ENCODE peak calls at places on chromosomes 7 and 10, in nine cellular contexts. One of them, this sample, is unnamed.
A peak's percentile ranks its signal among the peaks of the same experiment; 100 is the strongest.

GRCh38 chr7:41760293-41760692 is 57.4 kb upstream of the INHBA start:
- DNase-seq in kidney: no peak
- DNase-seq in fibroblast of lung: no peak
- DNase-seq in heart right ventricle: no peak
- DNase-seq in CD8-positive, alpha-beta memory T cell: no peak
- DNase-seq in upper lobe of right lung: no peak
- DNase-seq in left ventricle myocardium inferior: no peak
- DNase-seq in body of pancreas: no peak
- DNase-seq in brain microvascular endothelial cell: no peak
- DNase-seq in this sample: no peak

GRCh38 chr7:22696672-22697071 is 30.3 kb upstream of the IL6 start:
- DNase-seq in kidney: no peak
- DNase-seq in fibroblast of lung: peak; percentile 61
- DNase-seq in heart right ventricle: no peak
- DNase-seq in CD8-positive, alpha-beta memory T cell: no peak
- DNase-seq in upper lobe of right lung: no peak
- DNase-seq in left ventricle myocardium inferior: no peak
- DNase-seq in body of pancreas: no peak
- DNase-seq in brain microvascular endothelial cell: peak; percentile 25
- DNase-seq in this sample: no peak

GRCh38 chr7:52862321-52862720 is 173.1 kb upstream of the POM121L12 start:
- DNase-seq in kidney: no peak
- DNase-seq in fibroblast of lung: no peak
- DNase-seq in heart right ventricle: no peak
- DNase-seq in CD8-positive, alpha-beta memory T cell: no peak
- DNase-seq in upper lobe of right lung: no peak
- DNase-seq in left ventricle myocardium inferior: no peak
- DNase-seq in body of pancreas: no peak
- DNase-seq in brain microvascular endothelial cell: no peak
- DNase-seq in this sample: no peak

GRCh38 chr10:21511931-21512330 is 13.6 kb downstream of the SKIDA1 start:
- DNase-seq in kidney: no peak
- DNase-seq in fibroblast of lung: peak; percentile 13
- DNase-seq in heart right ventricle: no peak
- DNase-seq in CD8-positive, alpha-beta memory T cell: no peak
- DNase-seq in upper lobe of right lung: no peak
- DNase-seq in left ventricle myocardium inferior: no peak
- DNase-seq in body of pancreas: no peak
- DNase-seq in brain microvascular endothelial cell: no peak
- DNase-seq in this sample: no peak

GRCh38 chr7:92523110-92523509 is 5.2 kb downstream of the PEX1 start:
- DNase-seq in kidney: no peak
- DNase-seq in fibroblast of lung: no peak
- DNase-seq in heart right ventricle: no peak
- DNase-seq in CD8-positive, alpha-beta memory T cell: no peak
- DNase-seq in upper lobe of right lung: no peak
- DNase-seq in left ventricle myocardium inferior: no peak
- DNase-seq in body of pancreas: no peak
- DNase-seq in brain microvascular endothelial cell: no peak
- DNase-seq in this sample: no peak

GRCh38 chr7:130982160-130982638 is 248.2 kb upstream of the KLF14 start:
- DNase-seq in kidney: no peak
- DNase-seq in fibroblast of lung: peak; percentile 60
- DNase-seq in heart right ventricle: no peak
- DNase-seq in CD8-positive, alpha-beta memory T cell: no peak
- DNase-seq in upper lobe of right lung: no peak
- DNase-seq in left ventricle myocardium inferior: no peak
- DNase-seq in body of pancreas: no peak
- DNase-seq in brain microvascular endothelial cell: no peak
- DNase-seq in this sample: peak; percentile 18

GRCh38 chr10:110077436-110078120 is 69.8 kb downstream of the ADD3 start:
- DNase-seq in kidney: no peak
- DNase-seq in fibroblast of lung: peak; percentile 27
- DNase-seq in heart right ventricle: no peak
- DNase-seq in CD8-positive, alpha-beta memory T cell: no peak
- DNase-seq in upper lobe of right lung: no peak
- DNase-seq in left ventricle myocardium inferior: no peak
- DNase-seq in body of pancreas: no peak
- DNase-seq in brain microvascular endothelial cell: no peak
- DNase-seq in this sample: no peak

GRCh38 chr7:39310699-39311098 is 255.5 kb upstream of the YAE1 start:
- DNase-seq in kidney: no peak
- DNase-seq in fibroblast of lung: no peak
- DNase-seq in heart right ventricle: no peak
- DNase-seq in CD8-positive, alpha-beta memory T cell: no peak
- DNase-seq in upper lobe of right lung: no peak
- DNase-seq in left ventricle myocardium inferior: no peak
- DNase-seq in body of pancreas: no peak
- DNase-seq in brain microvascular endothelial cell: no peak
- DNase-seq in this sample: peak; percentile 11

GRCh38 chr10:110209926-110210662 is 2.7 kb downstream of the MXI1 start:
- DNase-seq in kidney: peak; percentile 87
- DNase-seq in fibroblast of lung: peak; percentile 29
- DNase-seq in heart right ventricle: peak; percentile 66
- DNase-seq in CD8-positive, alpha-beta memory T cell: peak; percentile 51
- DNase-seq in upper lobe of right lung: peak; percentile 75
- DNase-seq in left ventricle myocardium inferior: peak; percentile 64
- DNase-seq in body of pancreas: peak; percentile 67
- DNase-seq in brain microvascular endothelial cell: no peak
- DNase-seq in this sample: no peak

GRCh38 chr7:151117041-151117440 is 30.8 kb downstream of the AGAP3 start:
- DNase-seq in kidney: no peak
- DNase-seq in fibroblast of lung: no peak
- DNase-seq in heart right ventricle: no peak
- DNase-seq in CD8-positive, alpha-beta memory T cell: no peak
- DNase-seq in upper lobe of right lung: no peak
- DNase-seq in left ventricle myocardium inferior: no peak
- DNase-seq in body of pancreas: no peak
- DNase-seq in brain microvascular endothelial cell: no peak
- DNase-seq in this sample: no peak

GRCh38 chr10:44960482-44961230 is 1.1 kb downstream of the RASSF4 start:
- DNase-seq in kidney: no peak
- DNase-seq in fibroblast of lung: no peak
- DNase-seq in heart right ventricle: peak; percentile 18
- DNase-seq in CD8-positive, alpha-beta memory T cell: no peak
- DNase-seq in upper lobe of right lung: no peak
- DNase-seq in left ventricle myocardium inferior: no peak
- DNase-seq in body of pancreas: no peak
- DNase-seq in brain microvascular endothelial cell: no peak
- DNase-seq in this sample: no peak

GRCh38 chr10:44959243-44960097 is at the start of gene RASSF4:
- DNase-seq in kidney: peak; percentile 97
- DNase-seq in fibroblast of lung: peak; percentile 81
- DNase-seq in heart right ventricle: peak; percentile 94
- DNase-seq in CD8-positive, alpha-beta memory T cell: peak; percentile 90
- DNase-seq in upper lobe of right lung: peak; percentile 98
- DNase-seq in left ventricle myocardium inferior: peak; percentile 95
- DNase-seq in body of pancreas: peak; percentile 95
- DNase-seq in brain microvascular endothelial cell: peak; percentile 75
- DNase-seq in this sample: no peak

GRCh38 chr10:44960098-44960480 is 487 bp downstream of the RASSF4 start:
- DNase-seq in kidney: no peak
- DNase-seq in fibroblast of lung: no peak
- DNase-seq in heart right ventricle: no peak
- DNase-seq in CD8-positive, alpha-beta memory T cell: no peak
- DNase-seq in upper lobe of right lung: no peak
- DNase-seq in left ventricle myocardium inferior: no peak
- DNase-seq in body of pancreas: no peak
- DNase-seq in brain microvascular endothelial cell: no peak
- DNase-seq in this sample: no peak

GRCh38 chr10:44961931-44962750 is 2.5 kb downstream of the RASSF4 start:
- DNase-seq in kidney: no peak
- DNase-seq in fibroblast of lung: no peak
- DNase-seq in heart right ventricle: peak; percentile 7
- DNase-seq in CD8-positive, alpha-beta memory T cell: no peak
- DNase-seq in upper lobe of right lung: no peak
- DNase-seq in left ventricle myocardium inferior: no peak
- DNase-seq in body of pancreas: no peak
- DNase-seq in brain microvascular endothelial cell: no peak
- DNase-seq in this sample: no peak

GRCh38 chr10:44961231-44961571 is 1.6 kb downstream of the RASSF4 start:
- DNase-seq in kidney: no peak
- DNase-seq in fibroblast of lung: no peak
- DNase-seq in heart right ventricle: peak; percentile 4
- DNase-seq in CD8-positive, alpha-beta memory T cell: no peak
- DNase-seq in upper lobe of right lung: no peak
- DNase-seq in left ventricle myocardium inferior: no peak
- DNase-seq in body of pancreas: no peak
- DNase-seq in brain microvascular endothelial cell: no peak
- DNase-seq in this sample: no peak
- H3K27ac ChIP-seq in kidney: peak overlapping the region; percentile 79
- H3K27ac ChIP-seq in fibroblast of lung: no peak overlapping the region
- H3K27ac ChIP-seq in heart right ventricle: peak overlapping the region; percentile 98
- H3K27ac ChIP-seq in CD8-positive, alpha-beta memory T cell: no peak overlapping the region
- H3K27ac ChIP-seq in upper lobe of right lung: peak overlapping the region; percentile 96
- H3K27ac ChIP-seq in left ventricle myocardium inferior: peak overlapping the region; percentile 96
- H3K27ac ChIP-seq in body of pancreas: peak overlapping the region; percentile 89
- H3K27ac ChIP-seq in brain microvascular endothelial cell: no peak overlapping the region
- H3K27ac ChIP-seq in this sample: no peak overlapping the region

GRCh38 chr10:70441161-70441876 is at the start of gene NODAL:
- DNase-seq in kidney: peak; percentile 51
- DNase-seq in fibroblast of lung: no peak
- DNase-seq in heart right ventricle: no peak
- DNase-seq in CD8-positive, alpha-beta memory T cell: no peak
- DNase-seq in upper lobe of right lung: peak; percentile 55
- DNase-seq in left ventricle myocardium inferior: no peak
- DNase-seq in body of pancreas: no peak
- DNase-seq in brain microvascular endothelial cell: no peak
- DNase-seq in this sample: no peak
- H3K4me3 ChIP-seq in kidney: peak within 1 kb of the TSS; percentile 26
- H3K4me3 ChIP-seq in fibroblast of lung: no peak within 1 kb of the TSS
- H3K4me3 ChIP-seq in heart right ventricle: peak within 1 kb of the TSS; percentile 30
- H3K4me3 ChIP-seq in CD8-positive, alpha-beta memory T cell: peak within 1 kb of the TSS; percentile 34
- H3K4me3 ChIP-seq in upper lobe of right lung: peak within 1 kb of the TSS; percentile 23
- H3K4me3 ChIP-seq in left ventricle myocardium inferior: peak within 1 kb of the TSS; percentile 61
- H3K4me3 ChIP-seq in body of pancreas: no peak within 1 kb of the TSS
- H3K4me3 ChIP-seq in brain microvascular endothelial cell: peak within 1 kb of the TSS; percentile 31
- H3K4me3 ChIP-seq in this sample: peak within 1 kb of the TSS; percentile 40

DNA sequence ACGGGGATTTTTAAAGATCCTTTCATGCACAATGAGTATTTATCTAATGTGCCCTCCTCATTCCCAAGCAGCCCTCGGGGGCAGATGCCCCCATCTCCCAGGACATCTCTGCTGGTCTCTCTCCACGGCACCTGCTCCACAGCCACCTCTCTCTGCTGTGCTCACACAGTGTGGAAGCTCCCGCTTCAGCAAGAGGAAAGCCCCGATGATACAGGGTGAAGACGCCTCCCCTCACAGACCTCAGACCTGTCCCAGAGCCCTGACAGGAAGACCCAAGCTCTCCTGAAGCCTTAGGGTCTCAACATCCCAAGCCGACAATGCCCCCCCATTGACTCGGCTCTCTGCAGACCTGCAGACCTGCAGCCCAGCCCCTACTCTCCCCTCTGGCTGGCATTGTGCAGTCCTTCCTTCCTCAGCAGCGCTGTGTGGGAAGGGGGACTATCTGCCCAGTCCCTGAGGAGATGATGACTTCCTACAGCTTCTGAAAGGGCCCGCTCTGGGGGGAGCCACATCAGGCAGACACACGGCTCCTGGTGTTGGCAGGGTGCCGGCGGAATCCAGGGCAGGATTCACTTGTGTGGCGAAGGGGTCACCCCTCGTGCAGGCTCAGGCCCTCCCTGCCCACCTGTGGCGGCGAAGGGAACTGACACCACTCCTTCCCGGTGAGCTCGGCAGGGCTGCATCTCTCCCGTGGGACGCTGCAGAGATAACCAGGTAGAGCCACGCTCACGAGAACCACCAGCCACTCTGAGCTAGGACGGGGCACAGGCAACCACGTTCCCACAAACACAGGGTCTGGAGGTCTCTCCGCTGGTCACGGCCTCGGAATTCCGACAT is 61.8 kb downstream of the PTPRN2 start:
- DNase-seq in kidney: peak; percentile 68
- DNase-seq in fibroblast of lung: no peak
- DNase-seq in heart right ventricle: no peak
- DNase-seq in CD8-positive, alpha-beta memory T cell: no peak
- DNase-seq in upper lobe of right lung: no peak
- DNase-seq in left ventricle myocardium inferior: no peak
- DNase-seq in body of pancreas: no peak
- DNase-seq in brain microvascular endothelial cell: no peak
- DNase-seq in this sample: no peak
- H3K36me3 ChIP-seq in kidney: no peaks in the 10 kb centered on the region
- H3K36me3 ChIP-seq in fibroblast of lung: no peaks in the 10 kb centered on the region
- H3K36me3 ChIP-seq in heart right ventricle: no peaks in the 10 kb centered on the region
- H3K36me3 ChIP-seq in CD8-positive, alpha-beta memory T cell: no peaks in the 10 kb centered on the region
- H3K36me3 ChIP-seq in upper lobe of right lung: no peaks in the 10 kb centered on the region
- H3K36me3 ChIP-seq in left ventricle myocardium inferior: no peaks in the 10 kb centered on the region
- H3K36me3 ChIP-seq in body of pancreas: no peaks in the 10 kb centered on the region
- H3K36me3 ChIP-seq in brain microvascular endothelial cell: no peaks in the 10 kb centered on the region
- H3K36me3 ChIP-seq in this sample: no peaks in the 10 kb centered on the region

GRCh38 chr10:133277277-133277992 is 767 bp upstream of the ADAM8 start:
- DNase-seq in kidney: peak; percentile 80
- DNase-seq in fibroblast of lung: no peak
- DNase-seq in heart right ventricle: no peak
- DNase-seq in CD8-positive, alpha-beta memory T cell: no peak
- DNase-seq in upper lobe of right lung: no peak
- DNase-seq in left ventricle myocardium inferior: no peak
- DNase-seq in body of pancreas: no peak
- DNase-seq in brain microvascular endothelial cell: no peak
- DNase-seq in this sample: no peak

GRCh38 chr10:133274751-133275682 is 1.7 kb downstream of the ADAM8 start:
- DNase-seq in kidney: peak; percentile 79
- DNase-seq in fibroblast of lung: peak; percentile 16
- DNase-seq in heart right ventricle: no peak
- DNase-seq in CD8-positive, alpha-beta memory T cell: peak; percentile 73
- DNase-seq in upper lobe of right lung: no peak
- DNase-seq in left ventricle myocardium inferior: no peak
- DNase-seq in body of pancreas: no peak
- DNase-seq in brain microvascular endothelial cell: no peak
- DNase-seq in this sample: no peak

GRCh38 chr10:133276435-133277201 is at the start of gene ADAM8:
- DNase-seq in kidney: peak; percentile 84
- DNase-seq in fibroblast of lung: no peak
- DNase-seq in heart right ventricle: no peak
- DNase-seq in CD8-positive, alpha-beta memory T cell: peak; percentile 62
- DNase-seq in upper lobe of right lung: peak; percentile 78
- DNase-seq in left ventricle myocardium inferior: no peak
- DNase-seq in body of pancreas: peak; percentile 35
- DNase-seq in brain microvascular endothelial cell: no peak
- DNase-seq in this sample: no peak

GRCh38 chr10:133276100-133276434 is 601 bp downstream of the ADAM8 start:
- DNase-seq in kidney: peak; percentile 74
- DNase-seq in fibroblast of lung: no peak
- DNase-seq in heart right ventricle: no peak
- DNase-seq in CD8-positive, alpha-beta memory T cell: no peak
- DNase-seq in upper lobe of right lung: no peak
- DNase-seq in left ventricle myocardium inferior: no peak
- DNase-seq in body of pancreas: no peak
- DNase-seq in brain microvascular endothelial cell: no peak
- DNase-seq in this sample: no peak

DNA sequence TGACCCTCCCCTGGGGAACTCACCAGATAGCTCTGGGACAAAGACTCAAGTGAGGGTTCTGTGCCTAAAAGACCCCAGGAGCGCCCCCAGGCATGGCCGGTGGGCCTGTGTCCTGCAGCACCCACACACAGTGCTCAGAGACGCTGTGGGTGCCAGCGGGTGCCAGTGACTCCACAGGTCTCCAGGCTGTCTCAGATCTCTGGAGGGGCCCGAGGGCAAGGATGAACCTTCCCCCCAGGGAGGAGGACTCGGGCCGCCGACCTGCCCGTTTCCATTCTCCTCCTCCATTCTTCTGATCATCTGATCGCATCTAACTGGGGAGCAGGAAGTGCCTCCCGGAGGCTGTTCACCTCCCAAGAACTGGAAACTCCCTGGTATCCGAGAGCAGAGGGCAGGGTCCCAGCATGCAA is 980 bp downstream of the ADAM8 start:
- DNase-seq in kidney: peak; percentile 71
- DNase-seq in fibroblast of lung: no peak
- DNase-seq in heart right ventricle: no peak
- DNase-seq in CD8-positive, alpha-beta memory T cell: no peak
- DNase-seq in upper lobe of right lung: no peak
- DNase-seq in left ventricle myocardium inferior: no peak
- DNase-seq in body of pancreas: no peak
- DNase-seq in brain microvascular endothelial cell: no peak
- DNase-seq in this sample: no peak
- H3K27ac ChIP-seq in kidney: no peak overlapping the region
- H3K27ac ChIP-seq in fibroblast of lung: no peak overlapping the region
- H3K27ac ChIP-seq in heart right ventricle: no peak overlapping the region
- H3K27ac ChIP-seq in CD8-positive, alpha-beta memory T cell: peak overlapping the region; percentile 93
- H3K27ac ChIP-seq in upper lobe of right lung: peak overlapping the region; percentile 30
- H3K27ac ChIP-seq in left ventricle myocardium inferior: no peak overlapping the region
- H3K27ac ChIP-seq in body of pancreas: no peak overlapping the region
- H3K27ac ChIP-seq in brain microvascular endothelial cell: no peak overlapping the region
- H3K27ac ChIP-seq in this sample: no peak overlapping the region